ENCODE peak calls at places on chromosomes 4 and X, in eight cellular contexts. O, D, B, L, M, F, G and I are unnamed samples.

GRCh38 chr4:159428293-159428692 is 325.4 kb downstream of the RAPGEF2 start:
- DNase-seq in G (no peak), D (no peak), F (no peak), M (no peak), L (no peak), O (no peak), B (no peak), I (no peak)

GRCh38 chr4:163587867-163588266 is 93.4 kb downstream of the TMA16 start:
- DNase-seq in G (no peak), O (no peak), B (no peak), F (no peak), L (no peak), D (no peak), M (no peak), I (no peak)

GRCh38 chr4:30721353-30722091 is 1.4 kb downstream of the PCDH7 start:
- DNase-seq in F (peak), L (peak), M (no peak), B (peak), O (peak), D (no peak), G (peak), I (peak)

GRCh38 chrX:154719132-154719675 is 31.7 kb downstream of the GAB3 start:
- DNase-seq in O (peak), G (no peak), B (no peak), M (no peak), L (no peak), D (no peak), F (no peak), I (no peak)

GRCh38 chr4:150209140-150209829 is 131.0 kb downstream of the DCLK2 start:
- DNase-seq in B (peak), G (peak), L (no peak), D (no peak), M (no peak), F (peak), O (peak), I (peak)

GRCh38 chr4:88033309-88033708 is 25.9 kb downstream of the PKD2 start:
- DNase-seq in O (peak), M (no peak), B (no peak), F (peak), D (no peak), L (no peak), G (no peak), I (peak)

GRCh38 chr4:56400560-56400959 is 13.3 kb upstream of the AASDH start:
- DNase-seq in M (no peak), L (no peak), B (no peak), D (no peak), G (no peak), F (no peak), O (no peak), I (no peak)

GRCh38 chrX:39331062-39331704 is 529.9 kb downstream of the MID1IP1 start:
- DNase-seq in B (no peak), G (no peak), L (no peak), F (no peak), D (no peak), O (peak), M (no peak), I (no peak)

GRCh38 chr4:48047421-48047844 is 30.9 kb downstream of the NIPAL1 start:
- DNase-seq in B (no peak), G (no peak), F (peak), M (no peak), D (no peak), L (no peak), O (no peak), I (no peak)

GRCh38 chrX:43973249-43973672 is at the start of gene NDP:
- DNase-seq in G (no peak), D (no peak), O (no peak), L (no peak), B (peak), M (no peak), F (no peak), I (no peak)

GRCh38 chr4:124304936-124305335 is 407.6 kb downstream of the ANKRD50 start:
- DNase-seq in G (no peak), L (no peak), O (peak), M (no peak), F (no peak), B (no peak), D (no peak), I (no peak)

GRCh38 chr4:83569967-83570366 is 34.1 kb downstream of the GPAT3 start:
- DNase-seq in O (no peak), D (no peak), B (no peak), G (no peak), M (no peak), L (no peak), F (no peak), I (peak)

GRCh38 chr4:76305033-76305687 is 1.4 kb upstream of the STBD1 start:
- DNase-seq in D (no peak), O (no peak), B (no peak), F (no peak), L (no peak), M (no peak), G (no peak), I (no peak)

GRCh38 chrX:29652484-29652883 is 562.9 kb upstream of the MAGEB2 start:
- DNase-seq in B (no peak), D (no peak), O (peak), M (peak), L (no peak), G (no peak), F (no peak), I (peak)

GRCh38 chr4:186725422-186726149 is 1.9 kb upstream of the FAT1 start:
- DNase-seq in D (peak), F (peak), G (peak), B (peak), O (peak), L (peak), M (no peak), I (peak)

GRCh38 chr4:7966281-7967062 is 26.8 kb upstream of the AFAP1 start:
- DNase-seq in B (no peak), M (no peak), O (no peak), L (no peak), F (no peak), D (no peak), G (no peak), I (no peak)

GRCh38 chr4:39201963-39202362 is 19.6 kb downstream of the WDR19 start:
- DNase-seq in D (no peak), F (no peak), M (no peak), L (no peak), G (no peak), B (no peak), O (no peak), I (no peak)

GRCh38 chrX:97389761-97390192 is 506.1 kb downstream of the RPA4 start:
- DNase-seq in L (no peak), D (no peak), M (peak), O (peak), B (no peak), G (no peak), F (no peak), I (peak)

GRCh38 chr4:126267689-126268088 is 952.9 kb downstream of the FAT4 start:
- DNase-seq in B (no peak), G (no peak), O (peak), F (no peak), L (no peak), D (no peak), M (no peak), I (peak)

GRCh38 chr4:3656441-3657376 is 109.5 kb upstream of the ADRA2C start:
- DNase-seq in B (no peak), D (no peak), M (no peak), O (no peak), F (no peak), G (no peak), L (no peak), I (no peak)

GRCh38 chr4:46370531-46370930 is 19.4 kb downstream of the GABRA2 start:
- DNase-seq in G (no peak), O (no peak), L (no peak), B (no peak), F (no peak), M (no peak), D (no peak), I (no peak)

GRCh38 chr4:164876680-164877324 is at the start of gene APELA:
- DNase-seq in D (no peak), L (no peak), M (peak), F (no peak), O (no peak), G (no peak), B (no peak), I (no peak)

GRCh38 chr4:141962486-141962885 is 326.1 kb downstream of the IL15 start:
- DNase-seq in M (no peak), G (no peak), O (no peak), B (no peak), F (no peak), D (no peak), L (no peak), I (no peak)

GRCh38 chrX:35626124-35626523 is 172.0 kb upstream of the MAGEB16 start:
- DNase-seq in M (no peak), L (no peak), G (no peak), D (no peak), O (no peak), F (no peak), B (no peak), I (no peak)

GRCh38 chr4:124753941-124754581 is 41.5 kb upstream of the ANKRD50 start:
- DNase-seq in D (no peak), M (no peak), B (no peak), G (no peak), O (no peak), L (no peak), F (no peak), I (no peak)

GRCh38 chrX:109826954-109827708 is 94.1 kb upstream of the ACSL4 start:
- DNase-seq in G (no peak), M (peak), D (no peak), F (no peak), L (no peak), O (peak), B (no peak), I (peak)

DNA sequence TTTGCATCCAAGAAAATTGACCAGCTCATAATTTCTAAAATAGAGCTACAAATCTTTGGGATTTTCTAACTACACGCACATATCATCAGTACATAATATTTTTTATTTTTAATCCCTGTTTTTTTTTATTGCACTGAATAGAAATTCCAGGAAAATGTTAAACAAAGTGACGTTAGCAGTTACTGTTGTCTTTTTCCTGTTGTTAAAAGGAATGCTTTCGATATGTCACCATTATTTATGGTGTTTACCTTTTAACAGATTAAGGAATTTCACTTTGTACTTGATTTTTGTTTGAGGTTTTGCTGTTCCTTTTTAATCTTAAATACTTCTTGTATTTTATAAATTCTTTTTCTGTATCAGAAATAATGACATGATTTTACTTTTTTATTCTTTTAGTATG is 89.7 kb downstream of the TMEM144 start:
- DNase-seq in G (no peak), F (no peak), B (no peak), O (no peak), D (no peak), L (no peak), M (no peak), I (no peak)
- H3K4me3 ChIP-seq in G (no peak), F (no peak), B (no peak), O (no peak), D (no peak), L (no peak), M (no peak), I (no peak)

GRCh38 chr4:173528378-173529321 is 1.4 kb downstream of the HAND2 start:
- DNase-seq in D (no peak), G (no peak), B (peak), M (no peak), F (no peak), L (no peak), O (no peak), I (no peak)
- H3K4me3 ChIP-seq in D (peak), G (peak), B (peak), M (no peak), F (peak), L (no peak), O (no peak), I (no peak)

GRCh38 chr4:100421356-100421978 is 96.4 kb downstream of the EMCN start:
- DNase-seq in L (no peak), D (no peak), M (no peak), B (no peak), G (no peak), F (no peak), O (peak), I (peak)
- H3K4me3 ChIP-seq in L (no peak), D (peak), M (no peak), B (no peak), G (peak), F (no peak), O (no peak), I (no peak)

GRCh38 chr4:73883306-73883705 is 14.1 kb downstream of the CXCL1 start:
- DNase-seq in O (peak), L (no peak), D (no peak), B (no peak), M (no peak), F (no peak), G (no peak), I (peak)
- H3K4me3 ChIP-seq in O (no peak), L (no peak), D (no peak), B (no peak), M (no peak), F (no peak), G (no peak), I (no peak)